ENCODE peak calls at places on chromosome 21, in eight cellular contexts. H is GM23338, D is ovary, I is left lung, M is A549, O is lower lobe of right lung, W is Caco-2, K is osteoblast. N is an unnamed sample.
A peak's percentile ranks its signal among the peaks of the same experiment; 100 is the strongest.

GRCh38 chr21:15065381-15066230 is 806 bp upstream of the NRIP1 start:
- DNase-seq in H (peak; percentile 79), D (peak; percentile 85), I (peak; percentile 85), M (peak; percentile 76), O (peak; percentile 85), W (peak; percentile 65), K (peak; percentile 96), N (peak; percentile 82)

GRCh38 chr21:14836950-14837349 is 227.8 kb downstream of the NRIP1 start:
- DNase-seq in H (no peak), D (no peak), I (no peak), M (no peak), O (no peak), W (no peak), K (peak; percentile 80), N (no peak)

GRCh38 chr21:17612565-17613241 is at the start of gene BTG3:
- DNase-seq in H (peak; percentile 80), D (peak; percentile 84), I (peak; percentile 86), M (peak; percentile 67), O (peak; percentile 86), W (peak; percentile 68), K (peak; percentile 95), N (peak; percentile 82)

GRCh38 chr21:26710155-26710554 is 135.1 kb downstream of the ADAMTS1 start:
- DNase-seq in H (peak; percentile 17), D (no peak), I (no peak), M (no peak), O (no peak), W (no peak), K (no peak), N (no peak)

GRCh38 chr21:23543334-23543733 is 2063.9 kb downstream of the MRPL39 start:
- DNase-seq in H (no peak), D (no peak), I (no peak), M (no peak), O (no peak), W (no peak), K (no peak), N (no peak)

GRCh38 chr21:39612233-39613028 is at the start of gene B3GALT5:
- DNase-seq in H (peak; percentile 94), D (no peak), I (no peak), M (no peak), O (no peak), W (no peak), K (peak; percentile 88), N (no peak)

GRCh38 chr21:42009018-42009830 is 936 bp downstream of the ZBTB21 start:
- DNase-seq in H (peak; percentile 77), D (peak; percentile 66), I (peak; percentile 65), M (peak; percentile 40), O (peak; percentile 71), W (peak; percentile 65), K (peak; percentile 82), N (peak; percentile 72)

GRCh38 chr21:41725421-41726021 is 41.3 kb downstream of the RIPK4 start:
- DNase-seq in H (peak; percentile 58), D (no peak), I (no peak), M (no peak), O (no peak), W (no peak), K (peak; percentile 59), N (no peak)

GRCh38 chr21:35026617-35027557 is 22.2 kb downstream of the RUNX1 start:
- DNase-seq in H (peak; percentile 83), D (no peak), I (peak; percentile 76), M (peak; percentile 31), O (peak; percentile 88), W (peak; percentile 83), K (peak; percentile 69), N (no peak)
- H3K4me3 ChIP-seq in H (peak overlapping the region; percentile 54), D (no peak overlapping the region), I (peak overlapping the region; percentile 10), M (no peak overlapping the region), O (peak overlapping the region; percentile 31), W (no peak overlapping the region), K (peak overlapping the region; percentile 62), N (no peak overlapping the region)

DNA sequence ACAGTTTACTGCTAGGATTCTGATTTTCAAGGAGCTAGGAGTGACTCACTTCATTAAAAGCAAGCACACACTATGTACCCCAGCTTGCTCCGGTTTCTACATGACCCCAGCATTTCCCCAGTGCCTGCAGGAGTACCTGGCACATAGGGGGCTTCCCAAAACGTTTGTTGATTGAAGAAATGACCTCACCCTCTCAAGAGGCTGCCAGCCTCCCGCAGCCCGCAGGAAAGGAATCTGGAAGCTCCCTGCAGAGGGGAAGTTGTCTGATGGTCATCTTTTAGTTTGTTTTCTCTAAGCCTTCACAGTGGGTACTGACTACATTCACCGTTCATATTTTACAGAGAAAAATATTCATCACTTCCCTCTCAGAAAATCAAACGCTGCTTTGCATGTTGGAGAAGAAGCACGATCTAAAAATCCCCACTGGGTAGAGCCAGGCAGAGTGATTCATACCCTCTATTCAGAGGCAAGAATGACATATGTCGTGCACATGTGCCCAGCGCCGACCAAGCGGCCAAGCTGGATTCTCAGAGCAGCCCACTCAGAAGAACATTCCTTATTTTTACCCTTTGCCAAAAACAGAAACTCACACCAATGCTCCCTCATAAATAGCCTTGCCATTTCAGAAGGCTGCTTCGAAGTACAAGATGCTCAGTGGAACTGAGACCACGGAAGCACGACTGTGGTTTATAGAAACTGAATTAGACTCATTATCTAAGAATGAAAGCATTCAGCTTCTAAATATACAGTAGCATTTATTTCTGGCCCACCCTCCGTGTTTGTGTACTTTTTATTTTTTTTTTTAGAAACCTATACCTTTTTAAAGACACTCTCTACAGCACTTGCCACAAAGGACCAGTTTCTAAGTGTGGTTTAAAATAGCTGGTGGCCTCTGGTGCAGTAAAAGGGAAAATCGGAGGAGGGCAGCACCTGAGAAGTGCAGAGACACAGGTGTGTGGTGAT is 143.2 kb downstream of the MIS18A start:
- DNase-seq in H (no peak), D (no peak), I (no peak), M (no peak), O (no peak), W (no peak), K (peak; percentile 30), N (no peak)
- TF ChIP-seq CTCF in H (peak; percentile 27), D (no peak), I (no peak), M (no peak), O (no peak), W (no peak), K (no peak), N (no peak)

GRCh38 chr21:44083631-44084291 is 23.4 kb upstream of the PWP2 start:
- DNase-seq in H (no peak), D (no peak), I (no peak), M (no peak), O (no peak), W (no peak), K (no peak), N (no peak)
- H3K4me1 ChIP-seq in H (no peaks in the 10 kb centered on the region), D (no peaks in the 10 kb centered on the region), I (peaks cover 54% of the 10 kb centered on the region), M (no peaks in the 10 kb centered on the region), O (peaks cover 61% of the 10 kb centered on the region), W (peaks cover 19% of the 10 kb centered on the region), K (no peaks in the 10 kb centered on the region), N (peaks cover 3% of the 10 kb centered on the region)

GRCh38 chr21:37804001-37804400 is 112.3 kb downstream of the KCNJ6 start:
- DNase-seq in H (no peak), D (no peak), I (no peak), M (no peak), O (no peak), W (no peak), K (no peak), N (no peak)
- H3K4me3 ChIP-seq in H (no peak overlapping the region), D (no peak overlapping the region), I (no peak overlapping the region), M (no peak overlapping the region), O (no peak overlapping the region), W (no peak overlapping the region), K (no peak overlapping the region), N (no peak overlapping the region)

GRCh38 chr21:43315244-43316137 is 111.4 kb downstream of the SIK1 start:
- DNase-seq in H (no peak), D (no peak), I (no peak), M (no peak), O (no peak), W (no peak), K (no peak), N (no peak)
- TF ChIP-seq CTCF in H (peak; percentile 46), D (no peak), I (no peak), M (no peak), O (no peak), W (no peak), K (peak; percentile 11), N (no peak)

DNA sequence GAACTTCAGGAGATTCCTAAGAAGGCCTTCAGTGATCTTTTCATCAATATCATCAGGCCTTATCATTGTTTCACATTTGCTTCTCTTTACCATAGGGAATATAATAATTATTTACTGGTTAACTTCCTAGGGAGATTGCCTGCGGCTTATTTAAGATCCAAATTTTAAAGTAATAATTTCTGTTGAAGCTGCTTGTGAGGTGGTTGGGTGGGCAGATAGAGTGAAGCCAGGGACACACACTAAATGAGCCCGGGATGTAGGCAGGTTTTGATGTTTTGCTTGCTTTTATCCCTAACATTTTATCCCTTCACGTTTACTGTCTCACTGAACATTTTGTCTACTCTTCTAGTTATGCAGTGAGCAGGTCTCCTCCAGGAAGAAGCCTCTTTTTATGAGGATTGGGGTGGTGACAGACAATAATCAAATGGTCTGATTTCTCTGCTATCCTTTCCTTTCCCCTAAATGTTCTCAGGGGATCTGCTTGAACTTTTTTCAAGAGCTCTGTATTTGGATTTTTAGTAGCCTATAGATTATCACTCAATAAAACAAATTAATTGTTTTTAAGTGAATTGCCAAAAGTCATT is 164.7 kb downstream of the RUNX1 start:
- DNase-seq in H (no peak), D (no peak), I (no peak), M (no peak), O (no peak), W (no peak), K (no peak), N (no peak)
- H3K4me1 ChIP-seq in H (peaks cover 31% of the 10 kb centered on the region), D (peaks cover 2% of the 10 kb centered on the region), I (peaks cover 50% of the 10 kb centered on the region), M (peaks cover 44% of the 10 kb centered on the region), O (peaks cover 27% of the 10 kb centered on the region), W (no peaks in the 10 kb centered on the region), K (peaks cover 41% of the 10 kb centered on the region), N (peaks cover 7% of the 10 kb centered on the region)

GRCh38 chr21:36929622-36930021 is 36.8 kb downstream of the HLCS start:
- DNase-seq in H (peak; percentile 38), D (peak; percentile 33), I (no peak), M (peak; percentile 31), O (no peak), W (no peak), K (no peak), N (peak; percentile 81)

GRCh38 chr21:36927718-36928117 is 38.8 kb downstream of the HLCS start:
- DNase-seq in H (peak; percentile 89), D (peak; percentile 87), I (peak; percentile 56), M (peak; percentile 86), O (peak; percentile 73), W (peak; percentile 79), K (peak; percentile 98), N (peak; percentile 80)

GRCh38 chr21:36926989-36927695 is 39.3 kb downstream of the HLCS start:
- DNase-seq in H (no peak), D (no peak), I (no peak), M (peak; percentile 62), O (no peak), W (no peak), K (no peak), N (no peak)

GRCh38 chr21:36932417-36932816 is 34.1 kb downstream of the HLCS start:
- DNase-seq in H (no peak), D (no peak), I (no peak), M (no peak), O (no peak), W (no peak), K (no peak), N (no peak)

GRCh38 chr21:36928960-36929359 is 37.5 kb downstream of the HLCS start:
- DNase-seq in H (no peak), D (no peak), I (no peak), M (no peak), O (no peak), W (no peak), K (no peak), N (no peak)
- H3K4me3 ChIP-seq in H (no peak overlapping the region), D (no peak overlapping the region), I (no peak overlapping the region), M (no peak overlapping the region), O (no peak overlapping the region), W (no peak overlapping the region), K (no peak overlapping the region), N (no peak overlapping the region)